ENCODE peak calls at places on chromosomes 13 and 19, in eight cellular contexts. B is spleen, E is HCT116, I is neuronal stem cell, P is psoas muscle, Q is adrenal gland, D is body of pancreas, L is DND-41. Z is an unnamed sample. For H3K27me3 and H3K4me1, the result is how much of the 10 kb centered on the place peaks cover.

GRCh38 chr13:51902776-51903175 is 41.0 kb downstream of the CCDC70 start:
- DNase-seq in B (no peak), E (no peak), I (no peak), P (no peak), Q (no peak), D (no peak), L (peak), Z (no peak)

GRCh38 chr13:41137241-41137640 is 4.6 kb upstream of the KBTBD6 start:
- DNase-seq in B (no peak), E (no peak), I (no peak), P (no peak), Q (no peak), D (no peak), L (no peak), Z (no peak)

GRCh38 chr19:3516675-3517207 is 10.6 kb downstream of the FZR1 start:
- DNase-seq in B (no peak), E (no peak), I (no peak), P (no peak), Q (no peak), D (peak), L (peak), Z (no peak)

GRCh38 chr19:15284896-15285295 is 47.4 kb downstream of the BRD4 start:
- DNase-seq in B (peak), E (no peak), I (no peak), P (no peak), Q (no peak), D (no peak), L (no peak), Z (no peak)

GRCh38 chr13:49455016-49455398 is 10.9 kb downstream of the SETDB2 start:
- DNase-seq in B (no peak), E (no peak), I (no peak), P (no peak), Q (no peak), D (no peak), L (no peak), Z (no peak)

GRCh38 chr19:34994643-34995471 is 5.3 kb upstream of the GRAMD1A start:
- DNase-seq in B (peak), E (no peak), I (no peak), P (peak), Q (no peak), D (peak), L (no peak), Z (no peak)

GRCh38 chr13:105929486-105929885 is 606.0 kb downstream of the EFNB2 start:
- DNase-seq in B (no peak), E (no peak), I (no peak), P (no peak), Q (no peak), D (no peak), L (no peak), Z (no peak)

GRCh38 chr13:50892162-50892944 is 17.2 kb upstream of the RNASEH2B start:
- DNase-seq in B (peak), E (no peak), I (no peak), P (no peak), Q (no peak), D (no peak), L (peak), Z (no peak)

GRCh38 chr13:51525567-51526165 is 58.6 kb upstream of the WDFY2 start:
- DNase-seq in B (no peak), E (no peak), I (no peak), P (no peak), Q (no peak), D (no peak), L (no peak), Z (no peak)

GRCh38 chr13:35818577-35819165 is 312.5 kb downstream of the DCLK1 start:
- DNase-seq in B (no peak), E (peak), I (peak), P (no peak), Q (no peak), D (no peak), L (no peak), Z (no peak)

GRCh38 chr19:27750697-27751391 is 1462.1 kb downstream of the UQCRFS1 start:
- DNase-seq in B (no peak), E (no peak), I (no peak), P (no peak), Q (peak), D (no peak), L (no peak), Z (no peak)

GRCh38 chr13:97434417-97435296 is 688 bp downstream of the RAP2A start:
- DNase-seq in B (no peak), E (no peak), I (peak), P (peak), Q (peak), D (peak), L (peak), Z (peak)

GRCh38 chr13:76622336-76623045 is 263.7 kb downstream of the KCTD12 start:
- DNase-seq in B (no peak), E (no peak), I (no peak), P (peak), Q (peak), D (no peak), L (no peak), Z (peak)

GRCh38 chr13:36531746-36532486 is 99.6 kb downstream of the CCNA1 start:
- DNase-seq in B (no peak), E (no peak), I (no peak), P (no peak), Q (peak), D (no peak), L (no peak), Z (no peak)

GRCh38 chr19:30577551-30578090 is 205.4 kb downstream of the ZNF536 start:
- DNase-seq in B (no peak), E (no peak), I (no peak), P (no peak), Q (no peak), D (no peak), L (no peak), Z (no peak)

GRCh38 chr19:41225238-41226052 is 6.4 kb downstream of the AXL start:
- DNase-seq in B (no peak), E (peak), I (no peak), P (peak), Q (peak), D (peak), L (no peak), Z (peak)

GRCh38 chr19:4054471-4055208 is 12.1 kb downstream of the ZBTB7A start:
- DNase-seq in B (no peak), E (no peak), I (no peak), P (no peak), Q (no peak), D (no peak), L (no peak), Z (no peak)

GRCh38 chr19:9847087-9847671 is 12.1 kb downstream of the PIN1 start:
- DNase-seq in B (no peak), E (peak), I (no peak), P (peak), Q (peak), D (peak), L (peak), Z (peak)

GRCh38 chr19:47110521-47111080 is 3.0 kb downstream of the ZC3H4 start:
- DNase-seq in B (peak), E (no peak), I (no peak), P (peak), Q (no peak), D (no peak), L (peak), Z (no peak)

GRCh38 chr13:47134939-47135489 is 238.2 kb upstream of the HTR2A start:
- DNase-seq in B (no peak), E (no peak), I (no peak), P (no peak), Q (no peak), D (no peak), L (no peak), Z (no peak)

DNA sequence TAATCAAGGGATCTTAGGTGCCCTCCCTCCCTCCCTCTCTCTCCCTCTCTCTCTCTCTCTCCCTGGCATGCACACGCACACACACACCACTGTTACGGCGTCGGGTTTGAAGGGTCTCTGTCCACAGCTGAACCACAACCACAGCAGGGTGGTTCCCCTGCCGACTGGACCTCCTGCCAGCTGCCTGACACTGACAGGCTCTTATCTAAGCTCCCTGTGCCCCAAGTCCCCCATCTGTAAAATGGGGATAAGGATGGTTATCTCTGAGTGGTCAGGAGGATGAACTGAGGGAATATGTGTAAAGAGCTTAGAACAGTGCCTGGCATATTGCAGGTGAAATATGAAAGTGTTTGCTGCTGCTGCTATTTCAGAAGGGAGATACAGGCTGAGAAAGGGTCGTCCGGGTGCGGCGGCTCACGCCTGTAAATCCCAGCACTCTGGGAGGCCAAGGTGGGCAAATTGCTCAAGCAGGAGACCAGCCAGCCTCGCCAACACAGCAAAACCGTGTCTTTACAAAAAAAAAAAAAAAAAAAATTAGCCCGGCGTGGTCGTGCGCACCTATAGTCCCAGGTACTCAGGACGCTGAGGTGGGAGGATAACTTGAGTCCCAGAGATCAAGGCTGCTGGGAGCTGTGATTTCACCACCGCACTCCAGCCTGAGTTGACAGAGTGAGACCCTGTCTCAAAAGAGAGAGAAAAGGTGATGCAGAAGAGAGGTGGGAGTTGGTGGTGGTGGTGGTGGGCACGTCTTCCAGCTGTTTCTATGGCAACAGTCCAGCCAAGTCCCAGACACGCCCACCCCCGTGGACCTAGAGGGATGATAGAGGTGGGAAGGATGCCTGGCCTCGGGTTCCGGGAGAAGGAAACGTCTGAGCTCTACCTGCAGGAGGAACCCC is 972 bp upstream of the SHISA7 start:
- DNase-seq in B (no peak), E (no peak), I (no peak), P (no peak), Q (no peak), D (no peak), L (no peak), Z (no peak)
- H3K27me3 ChIP-seq in B (half or more), E (under half), I (half or more), P (under half), Q (half or more), D (under half), L (under half), Z (under half)

GRCh38 chr19:18682807-18683108 is 722 bp upstream of the CRTC1 start:
- DNase-seq in B (no peak), E (no peak), I (no peak), P (no peak), Q (no peak), D (no peak), L (no peak), Z (no peak)
- H3K4me1 ChIP-seq in B (half or more), E (under half), I (under half), P (under half), Q (under half), D (under half), L (under half), Z (under half)

GRCh38 chr13:27917121-27917947 is 2.5 kb upstream of the PDX1 start:
- DNase-seq in B (no peak), E (no peak), I (peak), P (no peak), Q (no peak), D (peak), L (no peak), Z (no peak)

GRCh38 chr13:27918918-27919255 is 913 bp upstream of the PDX1 start:
- DNase-seq in B (no peak), E (no peak), I (peak), P (no peak), Q (no peak), D (no peak), L (no peak), Z (no peak)

GRCh38 chr13:27918041-27918917 is 1.5 kb upstream of the PDX1 start:
- DNase-seq in B (no peak), E (no peak), I (peak), P (no peak), Q (no peak), D (peak), L (no peak), Z (no peak)

GRCh38 chr13:27913116-27913515 is 6.7 kb upstream of the PDX1 start:
- DNase-seq in B (no peak), E (no peak), I (no peak), P (no peak), Q (no peak), D (no peak), L (no peak), Z (no peak)

DNA sequence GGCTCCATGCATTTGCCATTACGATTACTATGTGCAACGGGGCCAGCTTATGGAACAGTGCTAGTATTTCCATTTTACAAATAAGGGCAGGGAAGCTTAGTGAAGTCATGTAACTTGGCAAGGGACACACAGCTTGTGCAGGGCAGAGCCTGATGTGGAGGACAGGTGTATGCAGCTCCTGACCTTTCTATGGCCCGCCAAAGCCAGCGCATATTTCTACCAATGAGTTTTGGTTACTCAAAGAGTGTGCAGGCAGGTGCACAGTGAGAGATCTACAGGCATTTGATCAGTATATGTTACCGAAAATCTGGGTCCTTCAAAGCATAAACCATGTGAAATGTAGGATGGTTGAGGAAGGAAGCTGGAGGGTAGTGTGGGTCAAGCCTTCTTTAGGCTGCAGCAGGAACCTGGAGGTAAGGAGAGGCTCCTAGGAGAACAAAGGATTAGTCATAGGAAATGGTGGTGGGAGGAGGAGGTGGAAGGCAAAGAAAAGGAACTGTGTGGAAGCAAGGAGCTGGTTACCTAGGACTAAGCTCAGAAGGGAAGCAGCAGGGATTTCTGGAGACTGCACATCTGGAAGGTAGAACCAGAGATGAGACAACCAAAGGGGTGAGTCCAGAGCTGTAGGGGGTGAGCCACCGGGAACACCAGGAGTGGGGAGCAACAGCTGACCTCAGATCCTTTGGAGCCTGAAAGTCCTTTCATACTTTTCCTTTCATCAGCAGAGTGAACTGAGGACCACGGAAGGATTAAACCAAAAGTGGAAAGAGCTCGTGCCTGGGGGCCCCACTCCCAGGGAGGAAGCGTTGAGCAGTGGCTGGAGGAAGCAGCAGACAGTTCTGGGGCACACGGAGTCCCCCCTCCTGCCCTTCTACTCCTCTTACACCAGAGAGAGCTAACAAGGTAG is 4.2 kb upstream of the PDX1 start:
- DNase-seq in B (no peak), E (no peak), I (no peak), P (no peak), Q (no peak), D (no peak), L (no peak), Z (no peak)
- H3K27me3 ChIP-seq in B (half or more), E (under half), I (half or more), P (under half), Q (half or more), D (under half), L (under half), Z (under half)

GRCh38 chr19:57249329-57249728 is 8.9 kb downstream of the ZNF805 start:
- DNase-seq in B (no peak), E (no peak), I (no peak), P (no peak), Q (no peak), D (no peak), L (no peak), Z (no peak)
- H3K4me1 ChIP-seq in B (under half), E (under half), I (under half), P (under half), Q (under half), D (under half), L (under half), Z (under half)